ENCODE peak calls at places on chromosomes 11 and 22, in ten cellular contexts. N is hepatocyte, X is HCT116, R is PC-3, I is HepG2, C is endothelial cell of umbilical vein, S is H9, G is mammary epithelial cell, F is GM23338, P is SK-N-SH. A is an unnamed sample.

GRCh38 chr22:44032126-44032730 is 8.1 kb downstream of the PARVB start:
- DNase-seq in N (no peak), X (no peak), R (no peak), I (no peak), C (no peak), S (no peak), G (no peak), F (no peak), P (no peak), A (peak; percentile 60)

GRCh38 chr11:36361901-36362391 is 65.9 kb downstream of the PRR5L start:
- DNase-seq in N (peak; percentile 72), X (no peak), R (peak; percentile 40), I (no peak), C (no peak), S (peak; percentile 52), G (peak; percentile 79), F (peak; percentile 43), P (no peak), A (peak; percentile 77)

GRCh38 chr11:12043959-12044772 is 35.7 kb upstream of the DKK3 start:
- DNase-seq in N (peak; percentile 90), X (peak; percentile 92), R (peak; percentile 96), I (peak; percentile 87), C (peak; percentile 95), S (peak; percentile 79), G (peak; percentile 94), F (peak; percentile 80), P (peak; percentile 74), A (peak; percentile 91)

GRCh38 chr11:119699227-119699626 is 29.8 kb downstream of the NECTIN1 start:
- DNase-seq in N (peak; percentile 84), X (no peak), R (no peak), I (peak; percentile 76), C (no peak), S (no peak), G (peak; percentile 68), F (no peak), P (no peak), A (no peak)

GRCh38 chr22:48960981-48961655 is 866.6 kb downstream of the BRD1 start:
- DNase-seq in N (no peak), X (no peak), R (no peak), I (no peak), C (no peak), S (peak; percentile 26), G (no peak), F (no peak), P (no peak), A (peak; percentile 13)

GRCh38 chr22:25364281-25364680 is 144.8 kb downstream of the CRYBB2 start:
- DNase-seq in N (no peak), X (no peak), R (peak; percentile 8), I (no peak), C (no peak), S (no peak), G (no peak), F (no peak), P (no peak), A (no peak)

GRCh38 chr22:27113211-27114030 is 456.0 kb downstream of the MIAT start:
- DNase-seq in N (peak; percentile 80), X (peak; percentile 95), R (peak; percentile 70), I (peak; percentile 63), C (peak; percentile 86), S (no peak), G (peak; percentile 95), F (no peak), P (no peak), A (peak; percentile 99)

GRCh38 chr11:111331711-111332479 is 33.5 kb downstream of the POU2AF3 start:
- DNase-seq in N (no peak), X (no peak), R (peak; percentile 25), I (no peak), C (no peak), S (no peak), G (peak; percentile 39), F (no peak), P (peak; percentile 58), A (peak; percentile 82)

GRCh38 chr11:36002196-36002595 is 58.3 kb downstream of the LDLRAD3 start:
- DNase-seq in N (no peak), X (no peak), R (no peak), I (no peak), C (peak; percentile 75), S (no peak), G (no peak), F (peak; percentile 48), P (no peak), A (no peak)

GRCh38 chr11:57370251-57370650 is 10.7 kb downstream of the PRG3 start:
- DNase-seq in N (no peak), X (no peak), R (peak; percentile 61), I (no peak), C (no peak), S (no peak), G (peak; percentile 78), F (no peak), P (no peak), A (peak; percentile 16)

GRCh38 chr22:35368386-35368785 is 12.5 kb upstream of the HMOX1 start:
- DNase-seq in N (no peak), X (no peak), R (no peak), I (no peak), C (no peak), S (no peak), G (no peak), F (no peak), P (no peak), A (no peak)

GRCh38 chr22:27518583-27519437 is 282.7 kb downstream of the MN1 start:
- DNase-seq in N (no peak), X (no peak), R (no peak), I (no peak), C (no peak), S (no peak), G (no peak), F (peak; percentile 13), P (peak; percentile 76), A (peak; percentile 49)

GRCh38 chr11:14774738-14775137 is 117.3 kb downstream of the CYP2R1 start:
- DNase-seq in N (peak; percentile 6), X (no peak), R (peak; percentile 57), I (no peak), C (no peak), S (no peak), G (peak; percentile 39), F (peak; percentile 19), P (no peak), A (no peak)

DNA sequence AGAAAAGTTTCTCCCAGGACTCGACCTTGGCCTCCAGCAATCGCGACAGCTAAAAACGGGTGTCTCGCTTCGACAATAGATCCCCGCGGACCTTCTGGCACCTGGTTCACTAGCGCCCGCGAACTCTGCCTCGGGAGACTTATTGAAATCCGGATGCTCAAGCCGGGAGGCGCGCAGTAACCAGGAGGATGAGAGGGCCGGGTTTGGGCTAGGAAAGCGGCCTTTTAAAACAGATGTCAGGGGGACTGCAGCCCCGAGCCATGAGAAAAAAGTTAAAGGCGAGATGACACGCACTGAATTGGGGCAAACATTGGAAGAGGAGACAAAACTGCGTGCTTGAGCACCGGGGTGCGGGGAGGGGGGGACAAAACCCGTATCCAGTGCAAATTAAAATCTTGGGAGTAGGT is 637 bp upstream of the ZBTB16 start:
- DNase-seq in N (peak; percentile 42), X (no peak), R (no peak), I (no peak), C (no peak), S (peak; percentile 40), G (no peak), F (peak; percentile 57), P (no peak), A (no peak)
- H2AFZ ChIP-seq in N (peak overlapping the region; percentile 39), X (no peak overlapping the region), R (no peak overlapping the region), I (no peak overlapping the region), C (peak overlapping the region; percentile 36), S (no peak overlapping the region), G (no peak overlapping the region), F (peak overlapping the region; percentile 97), P (no peak overlapping the region), A (no peak overlapping the region)

DNA sequence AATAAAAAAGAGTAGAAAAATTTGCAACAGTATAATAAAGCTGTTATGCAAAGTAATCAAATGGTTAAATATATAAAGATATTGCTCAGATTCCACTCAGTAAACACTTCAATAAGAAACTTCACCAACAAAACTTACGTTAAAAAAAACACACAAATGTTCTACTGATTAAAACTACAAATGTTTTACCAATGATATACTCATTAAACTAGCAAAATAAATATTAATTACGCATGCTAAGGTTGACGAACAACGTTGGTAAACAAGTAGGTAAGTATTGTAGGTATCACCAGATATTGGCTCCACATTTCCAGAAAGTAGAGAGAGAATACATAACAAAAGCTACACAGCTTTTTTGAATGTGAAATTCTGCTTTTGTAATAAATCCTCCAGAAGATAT is 12.6 kb downstream of the RDX start:
- DNase-seq in N (no peak), X (no peak), R (no peak), I (no peak), C (no peak), S (no peak), G (no peak), F (no peak), P (no peak), A (no peak)
- H3K79me2 ChIP-seq in N (peaks cover 99% of the 10 kb centered on the region), X (peaks cover 99% of the 10 kb centered on the region), R (peaks cover 98% of the 10 kb centered on the region), I (peaks cover 79% of the 10 kb centered on the region), C (peaks cover 91% of the 10 kb centered on the region), S (peaks cover 9% of the 10 kb centered on the region), G (peaks cover 95% of the 10 kb centered on the region), F (peaks cover 98% of the 10 kb centered on the region), P (peaks cover 100% of the 10 kb centered on the region), A (peaks cover 72% of the 10 kb centered on the region)

DNA sequence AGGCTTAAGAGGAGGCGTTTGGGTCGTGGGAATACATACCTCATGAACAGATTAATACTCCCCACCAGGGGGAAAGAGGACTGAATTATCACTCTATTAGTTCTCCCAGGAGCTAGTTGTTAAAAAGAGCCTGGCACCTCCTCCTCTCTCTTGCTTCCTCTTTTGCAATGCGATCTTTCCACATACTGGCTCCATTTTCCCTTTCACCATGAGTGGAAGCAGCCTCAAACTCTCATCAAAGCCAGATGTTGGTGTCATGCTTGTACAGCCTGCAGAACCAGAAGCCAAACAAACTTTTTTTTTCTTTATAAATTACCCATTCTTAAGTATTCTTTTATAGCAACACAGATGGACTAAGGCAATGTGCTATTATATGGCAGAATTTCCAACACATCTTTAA is 258.5 kb downstream of the FAM76B start:
- DNase-seq in N (no peak), X (no peak), R (no peak), I (no peak), C (no peak), S (no peak), G (no peak), F (peak; percentile 7), P (no peak), A (peak; percentile 50)
- H2AFZ ChIP-seq in N (no peak overlapping the region), X (no peak overlapping the region), R (no peak overlapping the region), I (no peak overlapping the region), C (no peak overlapping the region), S (no peak overlapping the region), G (no peak overlapping the region), F (peak overlapping the region; percentile 52), P (no peak overlapping the region), A (no peak overlapping the region)

DNA sequence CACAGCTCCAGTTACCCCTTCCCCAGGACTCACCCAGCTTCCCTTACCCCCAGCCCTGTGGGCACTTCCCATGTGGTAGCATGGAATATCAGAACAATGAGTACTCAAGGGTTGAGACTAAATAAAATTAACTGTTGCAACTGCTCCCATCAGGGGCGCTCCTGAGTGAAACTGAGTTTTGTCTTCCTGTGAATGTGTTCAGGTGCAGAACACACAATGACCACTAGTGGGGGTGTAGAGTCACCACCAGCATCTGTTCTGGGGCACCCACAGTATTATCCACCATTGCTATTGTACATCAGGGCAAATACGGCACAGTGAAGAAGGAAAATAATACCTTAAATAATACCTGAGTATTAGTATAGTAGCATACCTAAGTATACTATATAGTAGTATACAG is 689.7 kb downstream of the TBC1D22A start:
- DNase-seq in N (no peak), X (peak; percentile 68), R (peak; percentile 39), I (peak; percentile 53), C (no peak), S (no peak), G (no peak), F (peak; percentile 0), P (peak; percentile 62), A (no peak)
- H3K79me2 ChIP-seq in N (no peaks in the 10 kb centered on the region), X (no peaks in the 10 kb centered on the region), R (no peaks in the 10 kb centered on the region), I (no peaks in the 10 kb centered on the region), C (no peaks in the 10 kb centered on the region), S (no peaks in the 10 kb centered on the region), G (no peaks in the 10 kb centered on the region), F (no peaks in the 10 kb centered on the region), P (no peaks in the 10 kb centered on the region), A (no peaks in the 10 kb centered on the region)